ENCODE peak calls at places on chromosomes 16 and 17, in seven cellular contexts. D is ovary, W is colonic mucosa, F is stomach, H is HCT116, X is upper lobe of right lung, P is A549. N is an unnamed sample.
A peak's percentile ranks its signal among the peaks of the same experiment; 100 is the strongest.

GRCh38 chr17:8255499-8255898 is 6.4 kb downstream of the PFAS start:
- DNase-seq in D (no peak), W (no peak), F (no peak), H (no peak), X (no peak), P (peak; percentile 47), N (no peak)

GRCh38 chr17:78671607-78672404 is 94.6 kb upstream of the DNAH17 start:
- DNase-seq in D (no peak), W (no peak), F (no peak), H (no peak), X (peak; percentile 3), P (no peak), N (no peak)

GRCh38 chr16:74832228-74832627 is 57.6 kb upstream of the FA2H start:
- DNase-seq in D (no peak), W (no peak), F (no peak), H (no peak), X (no peak), P (no peak), N (no peak)

GRCh38 chr16:66382966-66383299 is 16.4 kb downstream of the CDH5 start:
- DNase-seq in D (no peak), W (no peak), F (no peak), H (no peak), X (no peak), P (peak; percentile 58), N (no peak)

GRCh38 chr16:49630783-49631182 is 225.1 kb downstream of the ZNF423 start:
- DNase-seq in D (peak; percentile 13), W (no peak), F (no peak), H (no peak), X (no peak), P (no peak), N (no peak)

GRCh38 chr16:82936941-82937551 is 310.3 kb downstream of the CDH13 start:
- DNase-seq in D (no peak), W (no peak), F (no peak), H (no peak), X (no peak), P (no peak), N (no peak)

GRCh38 chr17:15999141-15999973 is at the start of the genes TTC19 and ZSWIM7:
- DNase-seq in D (peak; percentile 96), W (peak; percentile 98), F (peak; percentile 98), H (peak; percentile 94), X (peak; percentile 99), P (peak; percentile 99), N (peak; percentile 96)

GRCh38 chr16:82062645-82063058 is 27.6 kb downstream of the HSD17B2 start:
- DNase-seq in D (no peak), W (no peak), F (no peak), H (no peak), X (no peak), P (no peak), N (no peak)

GRCh38 chr16:75065149-75065807 is 51.3 kb downstream of the LDHD start:
- DNase-seq in D (no peak), W (peak; percentile 67), F (no peak), H (no peak), X (no peak), P (no peak), N (no peak)

GRCh38 chr17:4706121-4706520 is 2.2 kb upstream of the PELP1 start:
- DNase-seq in D (no peak), W (no peak), F (no peak), H (no peak), X (no peak), P (no peak), N (no peak)

GRCh38 chr17:12730421-12730820 is 58.9 kb upstream of the ARHGAP44 start:
- DNase-seq in D (no peak), W (peak; percentile 5), F (no peak), H (no peak), X (no peak), P (no peak), N (no peak)

GRCh38 chr17:12727076-12727750 is 61.5 kb downstream of the MYOCD start:
- DNase-seq in D (no peak), W (no peak), F (no peak), H (no peak), X (no peak), P (no peak), N (no peak)

GRCh38 chr17:12726131-12726530 is 60.4 kb downstream of the MYOCD start:
- DNase-seq in D (no peak), W (no peak), F (no peak), H (no peak), X (no peak), P (no peak), N (no peak)

GRCh38 chr17:12729086-12729485 is 60.2 kb upstream of the ARHGAP44 start:
- DNase-seq in D (no peak), W (no peak), F (no peak), H (no peak), X (no peak), P (no peak), N (no peak)

GRCh38 chr17:12727881-12728280 is 61.4 kb upstream of the ARHGAP44 start:
- DNase-seq in D (no peak), W (no peak), F (no peak), H (no peak), X (no peak), P (no peak), N (no peak)
- H3K27ac ChIP-seq in D (no peak overlapping the region), W (peak overlapping the region; percentile 14), F (no peak overlapping the region), H (no peak overlapping the region), X (no peak overlapping the region), P (no peak overlapping the region), N (no peak overlapping the region)

GRCh38 chr16:19874026-19874425 is 10.6 kb downstream of the GPRC5B start:
- DNase-seq in D (no peak), W (no peak), F (no peak), H (no peak), X (no peak), P (no peak), N (no peak)

GRCh38 chr16:19876501-19877059 is 8.1 kb downstream of the GPRC5B start:
- DNase-seq in D (no peak), W (no peak), F (no peak), H (no peak), X (no peak), P (no peak), N (no peak)

GRCh38 chr16:19874816-19875546 is 9.7 kb downstream of the GPRC5B start:
- DNase-seq in D (no peak), W (no peak), F (no peak), H (no peak), X (no peak), P (no peak), N (no peak)

GRCh38 chr16:19878760-19879159 is 5.9 kb downstream of the GPRC5B start:
- DNase-seq in D (no peak), W (no peak), F (no peak), H (no peak), X (no peak), P (no peak), N (peak; percentile 54)

DNA sequence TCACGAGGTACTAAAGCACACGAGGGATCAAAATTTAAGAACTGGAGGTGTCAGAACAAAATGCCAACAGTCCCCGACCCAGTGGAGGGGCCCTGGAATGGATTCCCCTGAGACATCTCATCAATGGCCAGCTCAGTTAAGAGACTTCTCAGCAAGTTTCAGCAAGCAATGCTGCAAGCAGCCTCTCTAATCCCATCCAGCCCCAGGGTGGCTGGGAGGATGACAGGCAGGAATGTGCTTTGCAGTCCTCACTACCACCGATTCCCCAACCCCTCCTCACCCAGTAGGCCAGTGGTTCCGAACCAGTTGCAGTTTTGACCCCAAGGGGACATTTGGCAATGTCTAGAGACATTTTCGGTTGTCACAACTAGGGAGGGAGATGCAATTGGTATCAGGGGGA is 8.7 kb downstream of the GPRC5B start:
- DNase-seq in D (no peak), W (no peak), F (no peak), H (no peak), X (no peak), P (no peak), N (no peak)
- H3K27ac ChIP-seq in D (no peak overlapping the region), W (no peak overlapping the region), F (no peak overlapping the region), H (no peak overlapping the region), X (no peak overlapping the region), P (no peak overlapping the region), N (peak overlapping the region; percentile 88)

DNA sequence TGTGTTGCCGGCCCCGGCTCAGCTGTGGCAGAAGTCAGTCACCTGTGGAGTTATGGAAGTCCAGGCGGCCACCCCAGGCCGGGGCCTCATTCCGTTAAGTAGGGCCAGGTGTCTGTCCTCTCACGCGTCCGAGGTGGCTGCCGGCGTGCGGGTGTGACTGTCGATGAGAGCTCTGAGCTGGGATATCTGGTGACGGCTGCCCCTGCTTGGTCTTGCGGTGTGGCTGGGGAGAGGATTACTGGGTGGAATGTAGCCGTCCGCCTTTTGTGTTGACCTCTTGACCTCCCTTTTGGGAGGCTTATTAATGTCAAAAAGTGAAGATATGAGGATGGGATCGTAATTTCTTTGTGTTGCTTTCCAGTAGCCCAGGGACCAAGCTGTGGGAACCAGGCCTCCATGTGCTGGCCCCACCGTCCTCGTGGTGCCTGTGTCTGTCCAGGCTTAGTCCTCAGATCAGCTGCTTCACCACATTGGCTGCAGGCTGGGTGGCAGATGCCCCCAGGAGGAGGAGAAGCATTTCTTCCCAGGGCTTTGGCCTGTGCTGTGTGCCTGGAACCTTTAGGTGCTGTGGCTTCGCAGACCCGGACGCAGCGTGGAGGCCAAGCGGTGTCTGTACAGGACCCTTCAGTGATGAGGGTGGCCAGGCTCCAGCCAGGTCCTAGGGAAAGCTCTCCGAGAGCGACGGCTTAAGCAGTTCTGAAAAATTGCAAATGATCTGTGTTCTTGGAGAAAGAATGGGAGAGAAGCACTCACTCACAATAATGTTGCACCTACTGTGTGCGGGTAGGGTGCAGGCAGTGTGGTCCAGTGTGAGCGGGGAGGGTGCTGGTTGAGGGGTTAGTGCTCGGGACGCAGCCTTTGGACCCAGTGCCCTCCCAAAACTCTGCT is 23.2 kb upstream of the ZNF750 start:
- DNase-seq in D (no peak), W (no peak), F (no peak), H (no peak), X (no peak), P (no peak), N (no peak)
- H3K27ac ChIP-seq in D (no peak overlapping the region), W (peak overlapping the region; percentile 47), F (peak overlapping the region; percentile 66), H (peak overlapping the region; percentile 95), X (no peak overlapping the region), P (no peak overlapping the region), N (no peak overlapping the region)

GRCh38 chr17:77206125-77206523 is 65.4 kb downstream of the SEC14L1 start:
- DNase-seq in D (no peak), W (no peak), F (no peak), H (no peak), X (no peak), P (no peak), N (no peak)

GRCh38 chr17:77203436-77203835 is 62.7 kb downstream of the SEC14L1 start:
- DNase-seq in D (no peak), W (no peak), F (no peak), H (no peak), X (no peak), P (no peak), N (no peak)

GRCh38 chr17:77205396-77206124 is 64.8 kb downstream of the SEC14L1 start:
- DNase-seq in D (no peak), W (no peak), F (no peak), H (no peak), X (no peak), P (no peak), N (no peak)

GRCh38 chr17:77204531-77204930 is 63.8 kb downstream of the SEC14L1 start:
- DNase-seq in D (no peak), W (no peak), F (no peak), H (no peak), X (no peak), P (no peak), N (no peak)

DNA sequence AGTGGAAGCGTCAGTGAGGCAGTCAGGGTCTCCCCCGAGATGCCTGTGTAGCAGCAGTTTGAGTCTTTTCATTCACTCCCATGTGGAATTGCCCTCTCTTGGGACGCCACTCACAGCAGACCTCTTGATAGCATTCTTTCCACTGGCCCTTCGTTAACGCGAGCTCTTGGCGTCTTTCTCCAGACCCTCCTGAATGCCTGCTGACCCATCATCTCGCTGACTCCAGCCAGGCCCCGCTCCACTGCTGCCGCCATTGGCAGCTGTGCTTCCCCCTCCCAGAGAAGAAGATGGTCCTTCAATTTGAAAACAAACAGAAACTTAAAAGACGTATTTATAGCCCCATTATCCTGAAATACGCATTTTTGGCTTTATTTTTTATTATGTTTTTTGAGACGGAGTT is 63.1 kb downstream of the SEC14L1 start:
- DNase-seq in D (no peak), W (no peak), F (no peak), H (no peak), X (no peak), P (no peak), N (no peak)
- H3K27ac ChIP-seq in D (no peak overlapping the region), W (no peak overlapping the region), F (no peak overlapping the region), H (no peak overlapping the region), X (no peak overlapping the region), P (no peak overlapping the region), N (no peak overlapping the region)

N was measured in caudate nucleus.